ENCODE peak calls at places on chromosomes 1 and 21, in four cellular contexts. W is mammary epithelial cell, T is dorsolateral prefrontal cortex, X is upper lobe of right lung. A is an unnamed sample.

GRCh38 chr1:3518256-3518655 is 63.8 kb downstream of the ARHGEF16 start:
- DNase-seq in W (no peak), T (no peak), X (no peak), A (no peak)

GRCh38 chr1:228794810-228795209 is 59.5 kb downstream of the RHOU start:
- DNase-seq in W (no peak), T (no peak), X (no peak), A (no peak)

GRCh38 chr21:39720126-39720778 is 24.7 kb upstream of the IGSF5 start:
- DNase-seq in W (no peak), T (no peak), X (no peak), A (no peak)

GRCh38 chr1:29673669-29674624 is 437.6 kb downstream of the PTPRU start:
- DNase-seq in W (peak), T (no peak), X (peak), A (no peak)

GRCh38 chr1:216047821-216048220 is 375.4 kb downstream of the USH2A start:
- DNase-seq in W (no peak), T (no peak), X (no peak), A (no peak)

GRCh38 chr1:177862916-177863315 is 106.9 kb downstream of the SEC16B start:
- DNase-seq in W (no peak), T (no peak), X (no peak), A (no peak)

GRCh38 chr1:2206813-2207488 is 12.4 kb upstream of the FAAP20 start:
- DNase-seq in W (no peak), T (no peak), X (peak), A (no peak)

GRCh38 chr1:53350853-53351767 is 23.2 kb upstream of the LRP8 start:
- DNase-seq in W (no peak), T (no peak), X (peak), A (no peak)

GRCh38 chr1:47681735-47682134 is 243.9 kb downstream of the FOXD2 start:
- DNase-seq in W (no peak), T (no peak), X (no peak), A (no peak)

GRCh38 chr1:85274969-85275453 is 1.4 kb downstream of the BCL10 start:
- DNase-seq in W (peak), T (no peak), X (no peak), A (peak)

GRCh38 chr1:77412069-77412793 is 130.4 kb downstream of the AK5 start:
- DNase-seq in W (peak), T (no peak), X (no peak), A (peak)
- TF ChIP-seq CTCF in W (no peak), T (no peak), X (no peak), A (no peak)

DNA sequence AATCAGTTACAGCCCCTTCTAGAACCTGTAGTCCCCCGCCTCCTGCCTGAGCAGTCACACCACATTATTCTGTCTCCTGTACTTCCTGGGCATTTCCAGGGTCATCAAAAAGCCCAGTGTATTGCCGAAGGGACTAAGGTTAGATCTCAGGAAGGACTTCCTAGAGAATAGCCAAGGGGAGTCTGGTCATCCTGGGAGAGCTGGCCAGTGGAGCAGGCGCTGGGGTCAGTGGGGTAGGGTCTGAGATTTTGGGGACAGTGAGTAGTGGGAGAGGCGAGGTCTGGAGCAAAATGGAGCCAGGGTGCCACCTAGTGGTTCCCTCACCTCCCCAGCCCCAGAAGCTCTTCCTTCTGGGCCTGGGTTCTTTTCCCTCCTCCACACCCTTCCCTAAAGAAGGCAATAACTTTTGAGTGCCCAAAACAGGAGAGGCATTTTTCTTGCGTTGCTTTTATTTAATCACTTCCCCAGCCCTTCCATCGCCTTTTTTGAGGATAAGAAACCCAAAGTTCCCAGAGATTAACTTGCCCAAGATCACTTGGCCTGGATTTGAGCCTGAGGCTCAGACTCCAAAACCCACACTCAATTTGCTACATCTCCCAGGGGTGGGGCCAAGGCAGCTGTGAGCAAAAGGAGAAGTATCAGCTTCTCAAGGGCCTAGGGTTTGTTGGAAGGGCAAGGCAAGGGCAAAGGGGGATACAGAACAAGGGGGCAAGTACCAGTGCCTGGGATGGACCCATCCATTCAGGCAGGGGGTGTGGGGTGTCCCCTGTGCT is 7.3 kb upstream of the PMVK start:
- DNase-seq in W (no peak), T (no peak), X (no peak), A (peak)
- H3K27ac ChIP-seq in W (no peak), T (no peak), X (peak), A (peak)

DNA sequence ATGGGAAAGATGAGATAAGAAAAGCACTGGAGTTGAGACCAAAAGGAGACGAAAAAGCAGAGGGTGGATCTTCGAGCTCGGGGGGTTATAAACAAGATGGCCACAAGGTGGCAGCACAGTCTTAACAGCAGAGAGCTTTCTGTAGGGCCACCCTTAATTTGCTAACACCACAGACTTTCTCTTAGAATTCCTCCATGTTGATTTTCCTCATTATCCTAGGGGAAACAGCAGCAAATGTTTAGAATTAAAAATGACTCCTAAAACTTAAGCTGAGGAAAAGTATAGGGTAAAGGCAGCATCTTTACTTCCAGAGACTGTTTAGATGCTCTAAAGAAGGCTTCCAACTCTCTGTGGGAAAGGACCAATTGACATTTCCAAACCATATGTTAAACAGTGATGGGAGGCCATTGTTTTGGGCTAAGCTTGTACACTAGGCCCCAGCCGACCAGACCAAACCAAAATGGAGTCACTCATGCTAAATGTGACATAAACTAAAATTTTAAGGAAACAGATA is 2.5 kb upstream of the APOBEC4 start:
- DNase-seq in W (peak), T (peak), X (peak), A (peak)
- TF ChIP-seq CTCF in W (peak), T (peak), X (peak), A (peak)

GRCh38 chr1:33271666-33272505 is 15.6 kb downstream of the ZNF362 start:
- DNase-seq in W (no peak), T (no peak), X (no peak), A (no peak)

GRCh38 chr1:33273961-33274371 is 17.7 kb downstream of the ZNF362 start:
- DNase-seq in W (peak), T (no peak), X (peak), A (no peak)

GRCh38 chr1:33272930-33273329 is 16.6 kb downstream of the ZNF362 start:
- DNase-seq in W (no peak), T (no peak), X (no peak), A (no peak)

GRCh38 chr1:33273402-33273801 is 17.1 kb downstream of the ZNF362 start:
- DNase-seq in W (no peak), T (no peak), X (peak), A (no peak)

DNA sequence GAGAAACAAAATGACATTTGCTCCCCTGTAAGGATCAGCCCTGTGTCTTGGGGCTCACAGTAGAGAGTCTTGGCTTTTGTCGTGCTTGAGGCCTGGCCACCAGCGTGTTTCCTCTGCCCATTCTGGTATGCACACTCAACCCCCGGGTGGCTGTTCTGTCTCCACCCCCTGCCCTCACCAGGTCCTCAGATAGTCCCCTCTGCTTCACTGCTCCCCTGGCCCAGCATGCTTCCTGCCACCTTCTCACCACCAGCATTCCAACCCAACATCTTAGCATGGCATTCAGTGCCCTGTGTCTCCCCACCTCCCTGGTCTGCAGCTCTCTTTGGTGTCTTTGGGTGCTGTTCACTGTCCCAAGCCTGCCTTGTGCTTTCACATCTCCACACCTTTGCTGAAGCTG is 16.2 kb downstream of the ZNF362 start:
- DNase-seq in W (no peak), T (no peak), X (no peak), A (no peak)
- H3K27ac ChIP-seq in W (no peak), T (no peak), X (no peak), A (peak)

GRCh38 chr1:181083842-181084605 is 4.5 kb upstream of the IER5 start:
- DNase-seq in W (no peak), T (no peak), X (peak), A (no peak)
- TF ChIP-seq CTCF in W (peak), T (peak), X (peak), A (no peak)